ENCODE peak calls at places on chromosomes 4 and X, in eight cellular contexts. Q, O, L, F, P, X, V and M are unnamed samples.

GRCh38 chrX:16114640-16115039 is 8.7 kb upstream of the GRPR start:
- DNase-seq in Q (no peak), O (peak; percentile 69), L (no peak), F (no peak), P (no peak), X (peak; percentile 83), V (no peak), M (peak; percentile 11)

GRCh38 chr4:176587920-176588319 is 204.8 kb downstream of the VEGFC start:
- DNase-seq in Q (no peak), O (peak; percentile 96), L (no peak), F (peak; percentile 27), P (no peak), X (peak; percentile 83), V (no peak), M (no peak)

GRCh38 chrX:3699841-3700381 is 13.5 kb downstream of the PRKX start:
- DNase-seq in Q (no peak), O (no peak), L (no peak), F (no peak), P (no peak), X (no peak), V (no peak), M (peak; percentile 77)

GRCh38 chr4:123516576-123516975 is 120.0 kb downstream of the SPRY1 start:
- DNase-seq in Q (no peak), O (no peak), L (no peak), F (no peak), P (no peak), X (no peak), V (no peak), M (no peak)

GRCh38 chrX:54920610-54921426 is at the start of gene TRO:
- DNase-seq in Q (peak; percentile 73), O (peak; percentile 13), L (peak; percentile 22), F (no peak), P (no peak), X (peak; percentile 10), V (no peak), M (peak; percentile 48)

GRCh38 chr4:34422472-34422871 is 1821.8 kb downstream of the ARAP2 start:
- DNase-seq in Q (no peak), O (peak; percentile 53), L (no peak), F (no peak), P (no peak), X (no peak), V (no peak), M (no peak)

GRCh38 chr4:69860007-69860406 is at the start of gene SULT1E1:
- DNase-seq in Q (peak; percentile 19), O (peak; percentile 82), L (no peak), F (peak; percentile 89), P (no peak), X (peak; percentile 0), V (no peak), M (no peak)

GRCh38 chr4:38818441-38818976 is 13.9 kb upstream of the TLR1 start:
- DNase-seq in Q (no peak), O (no peak), L (no peak), F (peak; percentile 98), P (no peak), X (no peak), V (no peak), M (no peak)

GRCh38 chrX:12865359-12865758 is 1.5 kb upstream of the TLR7 start:
- DNase-seq in Q (no peak), O (peak; percentile 27), L (no peak), F (no peak), P (no peak), X (no peak), V (no peak), M (no peak)

GRCh38 chr4:6444587-6444986 is 27.8 kb downstream of the PPP2R2C start:
- DNase-seq in Q (no peak), O (no peak), L (no peak), F (no peak), P (no peak), X (no peak), V (no peak), M (no peak)

GRCh38 chr4:15162465-15163283 is 160.4 kb downstream of the CPEB2 start:
- DNase-seq in Q (peak; percentile 19), O (peak; percentile 76), L (no peak), F (no peak), P (no peak), X (peak; percentile 53), V (no peak), M (no peak)

GRCh38 chr4:110071466-110071865 is 126.9 kb downstream of the ELOVL6 start:
- DNase-seq in Q (peak; percentile 45), O (no peak), L (no peak), F (no peak), P (peak; percentile 57), X (no peak), V (no peak), M (no peak)

GRCh38 chrX:109392895-109393294 is 89.0 kb downstream of the GUCY2F start:
- DNase-seq in Q (no peak), O (no peak), L (no peak), F (no peak), P (no peak), X (no peak), V (no peak), M (no peak)

GRCh38 chrX:149699761-149700160 is 12.1 kb upstream of the MAGEA11 start:
- DNase-seq in Q (peak; percentile 14), O (no peak), L (no peak), F (no peak), P (no peak), X (no peak), V (no peak), M (no peak)

GRCh38 chrX:68261060-68261672 is 172.1 kb downstream of the OPHN1 start:
- DNase-seq in Q (no peak), O (peak; percentile 14), L (no peak), F (peak; percentile 19), P (no peak), X (peak; percentile 20), V (peak; percentile 5), M (peak; percentile 17)

GRCh38 chr4:184950117-184950830 is 68.0 kb upstream of the HELT start:
- DNase-seq in Q (no peak), O (no peak), L (no peak), F (no peak), P (no peak), X (no peak), V (no peak), M (no peak)

GRCh38 chrX:135535077-135535630 is 14.7 kb downstream of the INTS6L start:
- DNase-seq in Q (no peak), O (no peak), L (no peak), F (peak; percentile 33), P (no peak), X (no peak), V (no peak), M (no peak)

GRCh38 chr4:112348488-112349158 is 51.5 kb downstream of the ALPK1 start:
- DNase-seq in Q (peak; percentile 92), O (peak; percentile 89), L (no peak), F (peak; percentile 76), P (peak; percentile 27), X (peak; percentile 84), V (peak; percentile 16), M (peak; percentile 92)

DNA sequence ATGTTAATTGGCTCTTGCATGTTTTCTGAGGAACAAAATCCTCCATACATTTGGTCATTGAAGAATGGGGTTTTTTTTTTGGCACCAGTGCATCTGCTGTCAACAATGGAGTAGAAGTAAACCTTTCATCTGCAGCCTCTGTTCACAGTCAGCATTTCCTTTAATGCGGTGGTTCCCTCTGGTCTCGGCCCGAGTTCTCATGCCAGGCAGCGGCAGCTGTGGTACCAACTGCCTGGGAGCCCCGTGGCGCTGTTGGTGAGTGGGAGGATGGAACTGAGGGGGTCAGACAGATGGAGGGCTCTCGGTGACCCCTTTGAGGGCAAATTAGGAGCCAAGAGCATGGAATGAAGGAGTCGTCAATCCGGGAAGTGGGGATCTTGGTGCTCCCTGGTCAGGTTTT is 114.7 kb downstream of the AFF1 start:
- DNase-seq in Q (no peak), O (no peak), L (no peak), F (no peak), P (no peak), X (no peak), V (no peak), M (no peak)
- H3K36me3 ChIP-seq in Q (peaks cover 2% of the 10 kb centered on the region), O (peaks cover 3% of the 10 kb centered on the region), L (no peaks in the 10 kb centered on the region), F (peaks cover 4% of the 10 kb centered on the region), P (no peaks in the 10 kb centered on the region), X (peaks cover 10% of the 10 kb centered on the region), V (peaks cover 11% of the 10 kb centered on the region), M (peaks cover 8% of the 10 kb centered on the region)

DNA sequence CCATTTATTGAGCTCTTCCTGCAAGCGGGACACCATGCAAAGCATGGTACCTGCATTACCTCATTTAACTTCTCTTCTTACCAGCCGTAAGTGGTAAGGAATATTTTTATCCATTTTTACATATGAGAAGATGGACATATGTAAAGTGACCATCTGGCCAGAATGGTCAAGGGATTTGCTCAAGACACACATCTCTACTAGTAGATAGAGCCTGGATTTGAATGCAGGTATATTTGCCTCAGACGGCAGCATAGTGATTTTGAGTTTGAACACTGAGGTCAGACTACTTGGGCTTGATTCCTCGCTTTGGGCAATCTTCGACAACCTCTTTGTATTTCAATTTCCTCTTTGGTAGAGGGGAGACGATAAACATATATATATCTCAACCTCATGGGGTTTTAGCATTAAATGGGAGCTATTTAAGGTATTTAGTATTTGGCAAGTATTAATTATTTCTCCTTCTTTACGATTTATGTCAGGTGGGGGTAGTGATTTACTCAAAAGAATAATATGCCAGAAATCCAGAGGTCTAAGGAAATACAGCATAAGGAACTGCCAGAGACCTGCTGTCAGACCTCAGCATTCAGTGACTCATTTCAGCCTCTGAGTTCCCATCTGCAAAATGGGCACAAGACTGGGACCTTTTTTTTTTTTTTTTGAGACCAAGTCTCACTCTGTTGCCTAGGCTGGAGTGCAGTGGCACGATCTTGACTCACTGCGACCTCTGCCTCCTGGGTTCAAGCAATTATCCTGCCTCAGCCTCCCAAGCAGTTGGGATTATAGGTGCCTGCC is 34.6 kb upstream of the CHRNA9 start:
- DNase-seq in Q (no peak), O (no peak), L (no peak), F (no peak), P (no peak), X (no peak), V (no peak), M (no peak)
- H3K4me1 ChIP-seq in Q (no peaks in the 10 kb centered on the region), O (no peaks in the 10 kb centered on the region), L (no peaks in the 10 kb centered on the region), F (peaks cover 8% of the 10 kb centered on the region), P (no peaks in the 10 kb centered on the region), X (no peaks in the 10 kb centered on the region), V (no peaks in the 10 kb centered on the region), M (peaks cover 7% of the 10 kb centered on the region)

GRCh38 chr4:82939414-82939813 is 38.9 kb downstream of the THAP9 start:
- DNase-seq in Q (peak; percentile 1), O (no peak), L (no peak), F (no peak), P (no peak), X (no peak), V (no peak), M (no peak)
- H3K36me3 ChIP-seq in Q (no peaks in the 10 kb centered on the region), O (peaks cover 2% of the 10 kb centered on the region), L (no peaks in the 10 kb centered on the region), F (peaks cover 12% of the 10 kb centered on the region), P (no peaks in the 10 kb centered on the region), X (peaks cover 15% of the 10 kb centered on the region), V (peaks cover 72% of the 10 kb centered on the region), M (peaks cover 65% of the 10 kb centered on the region)

DNA sequence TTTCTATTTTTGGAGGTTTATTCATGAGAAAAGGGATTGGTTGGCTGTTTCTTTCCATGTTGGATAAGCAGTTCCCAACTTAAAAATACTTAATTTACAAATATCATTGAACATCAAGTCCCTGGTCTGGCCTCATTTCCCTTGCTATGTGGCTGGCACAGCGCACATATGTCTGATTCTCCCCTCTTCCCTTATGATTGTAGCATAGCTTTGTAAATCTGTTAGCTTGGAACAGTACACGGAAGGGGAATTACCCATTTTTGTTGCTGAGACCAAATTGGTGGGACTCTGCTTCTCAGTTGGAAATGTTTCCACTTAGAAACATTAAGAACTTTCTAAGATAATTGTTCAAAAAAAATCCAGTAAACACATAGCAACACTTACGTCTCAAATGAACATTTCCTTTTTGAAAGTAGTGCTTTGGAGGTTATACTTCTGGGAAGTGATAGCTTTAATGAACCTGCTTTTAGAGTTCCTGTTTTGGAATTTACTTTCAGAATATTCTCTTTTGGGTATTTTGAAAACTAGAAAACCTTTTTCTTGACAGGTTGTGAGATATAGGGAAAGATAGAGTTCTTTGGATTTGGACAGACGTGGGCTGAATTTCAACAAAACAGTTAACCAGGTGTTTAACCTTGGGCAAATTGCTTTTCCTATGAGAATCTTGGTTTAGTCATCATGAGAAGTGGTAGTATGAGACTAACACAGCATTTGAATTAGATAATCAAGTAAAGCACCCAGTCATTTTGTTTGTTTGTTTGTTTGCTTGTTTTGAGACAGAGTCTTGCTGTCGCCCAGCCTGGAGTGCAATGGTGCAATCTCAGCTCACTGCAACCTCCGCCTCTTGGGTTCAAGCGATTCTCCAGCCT is 47.3 kb downstream of the STIM2 start:
- DNase-seq in Q (no peak), O (no peak), L (no peak), F (no peak), P (no peak), X (no peak), V (no peak), M (no peak)
- H3K4me1 ChIP-seq in Q (peaks cover 6% of the 10 kb centered on the region), O (no peaks in the 10 kb centered on the region), L (no peaks in the 10 kb centered on the region), F (peaks cover 6% of the 10 kb centered on the region), P (peaks cover 4% of the 10 kb centered on the region), X (peaks cover 3% of the 10 kb centered on the region), V (no peaks in the 10 kb centered on the region), M (no peaks in the 10 kb centered on the region)